ENCODE peak calls at places on chromosomes 11 and 22, in five cellular contexts. Q, S, L, R and M are unnamed samples.

GRCh38 chr11:110828086-110828485 is 115.8 kb upstream of the ARHGAP20 start:
- DNase-seq in Q (no peak), S (no peak), L (no peak), R (no peak), M (no peak)

GRCh38 chr11:79413258-79413657 is 27.6 kb downstream of the TENM4 start:
- DNase-seq in Q (no peak), S (no peak), L (no peak), R (no peak), M (no peak)

GRCh38 chr22:41217553-41218157 is 12.5 kb downstream of the L3MBTL2 start:
- DNase-seq in Q (peak), S (no peak), L (peak), R (no peak), M (peak)

GRCh38 chr11:1858154-1858553 is 5.3 kb downstream of the LSP1 start:
- DNase-seq in Q (no peak), S (no peak), L (no peak), R (no peak), M (no peak)

GRCh38 chr22:24435861-24436351 is 8.5 kb downstream of the ADORA2A start:
- DNase-seq in Q (no peak), S (no peak), L (no peak), R (no peak), M (no peak)

GRCh38 chr11:80155412-80156017 is 714.7 kb upstream of the TENM4 start:
- DNase-seq in Q (no peak), S (no peak), L (peak), R (no peak), M (no peak)

GRCh38 chr11:80414766-80415165 is 973.9 kb upstream of the TENM4 start:
- DNase-seq in Q (no peak), S (no peak), L (peak), R (no peak), M (no peak)

GRCh38 chr22:40334899-40335298 is 11.4 kb upstream of the ADSL start:
- DNase-seq in Q (no peak), S (no peak), L (no peak), R (no peak), M (no peak)

GRCh38 chr11:74282863-74283484 is 28.5 kb downstream of the P4HA3 start:
- DNase-seq in Q (no peak), S (no peak), L (no peak), R (no peak), M (no peak)

GRCh38 chr22:26197427-26197826 is 28.2 kb downstream of the SEZ6L start:
- DNase-seq in Q (no peak), S (no peak), L (no peak), R (no peak), M (no peak)

GRCh38 chr22:42770941-42771647 is 50.4 kb upstream of the A4GALT start:
- DNase-seq in Q (no peak), S (no peak), L (no peak), R (no peak), M (no peak)

GRCh38 chr11:69868871-69869270 is 49.7 kb upstream of the FGF3 start:
- DNase-seq in Q (no peak), S (no peak), L (no peak), R (no peak), M (no peak)

GRCh38 chr22:37088108-37088605 is 21.4 kb downstream of the TMPRSS6 start:
- DNase-seq in Q (no peak), S (peak), L (no peak), R (no peak), M (no peak)

GRCh38 chr11:76903325-76903724 is 42.6 kb downstream of the ACER3 start:
- DNase-seq in Q (no peak), S (peak), L (no peak), R (no peak), M (no peak)

GRCh38 chr11:45289369-45289768 is 3.2 kb upstream of the SYT13 start:
- DNase-seq in Q (no peak), S (no peak), L (no peak), R (no peak), M (no peak)

GRCh38 chr11:75473684-75474083 is 40.7 kb upstream of the KLHL35 start:
- DNase-seq in Q (no peak), S (no peak), L (no peak), R (no peak), M (no peak)

GRCh38 chr11:119863811-119864601 is 135.0 kb upstream of the NECTIN1 start:
- DNase-seq in Q (no peak), S (no peak), L (no peak), R (no peak), M (no peak)

GRCh38 chr11:114179234-114179941 is 116.8 kb upstream of the NNMT start:
- DNase-seq in Q (no peak), S (no peak), L (peak), R (no peak), M (no peak)

GRCh38 chr11:70079691-70080090 is 1.6 kb downstream of the ANO1 start:
- DNase-seq in Q (no peak), S (no peak), L (no peak), R (no peak), M (no peak)

GRCh38 chr11:96155627-96156378 is 187.2 kb downstream of the MAML2 start:
- DNase-seq in Q (no peak), S (peak), L (peak), R (peak), M (no peak)

GRCh38 chr11:118544010-118544646 is 13.1 kb downstream of the TMEM25 start:
- DNase-seq in Q (no peak), S (no peak), L (no peak), R (no peak), M (no peak)

GRCh38 chr22:23116506-23117263 is 25.1 kb downstream of the RSPH14 start:
- DNase-seq in Q (no peak), S (no peak), L (no peak), R (no peak), M (no peak)

GRCh38 chr11:133834399-133835257 is 10.7 kb downstream of the SPATA19 start:
- DNase-seq in Q (peak), S (no peak), L (peak), R (no peak), M (no peak)

GRCh38 chr11:19241260-19242183 is 777 bp upstream of the E2F8 start:
- DNase-seq in Q (peak), S (no peak), L (peak), R (no peak), M (no peak)

GRCh38 chr11:122085264-122085663 is 30.8 kb downstream of the BLID start:
- DNase-seq in Q (no peak), S (no peak), L (peak), R (no peak), M (no peak)

GRCh38 chr22:24996420-24996952 is 44.0 kb downstream of the KIAA1671 start:
- DNase-seq in Q (peak), S (peak), L (peak), R (no peak), M (no peak)

GRCh38 chr11:68354181-68354872 is 41.9 kb downstream of the LRP5 start:
- DNase-seq in Q (no peak), S (peak), L (peak), R (no peak), M (no peak)

GRCh38 chr11:57303280-57303989 is 21.3 kb downstream of the TNKS1BP1 start:
- DNase-seq in Q (no peak), S (no peak), L (no peak), R (no peak), M (no peak)

GRCh38 chr11:94128171-94128745 is 383 bp upstream of the PANX1 start:
- DNase-seq in Q (peak), S (no peak), L (no peak), R (no peak), M (no peak)

GRCh38 chr11:69529001-69529400 is 47.5 kb downstream of the LINC01488 start:
- DNase-seq in Q (no peak), S (no peak), L (no peak), R (no peak), M (no peak)

GRCh38 chr11:28526406-28526751 is 418.2 kb downstream of the METTL15 start:
- DNase-seq in Q (no peak), S (peak), L (no peak), R (no peak), M (no peak)

GRCh38 chr22:24753919-24754318 is 20.6 kb downstream of the PIWIL3 start:
- DNase-seq in Q (no peak), S (no peak), L (peak), R (no peak), M (no peak)

GRCh38 chr11:76654310-76654851 is 16.2 kb downstream of the LRRC32 start:
- DNase-seq in Q (no peak), S (no peak), L (no peak), R (no peak), M (no peak)

GRCh38 chr11:133835258-133836075 is 9.8 kb downstream of the SPATA19 start:
- DNase-seq in Q (peak), S (peak), L (peak), R (peak), M (peak)

GRCh38 chr11:121081320-121081719 is 19.7 kb upstream of the TECTA start:
- DNase-seq in Q (no peak), S (no peak), L (no peak), R (no peak), M (no peak)

GRCh38 chr22:42116848-42117424 is 13.7 kb downstream of the CYP2D6 start:
- DNase-seq in Q (peak), S (no peak), L (peak), R (no peak), M (no peak)

GRCh38 chr22:42560781-42561180 is 7.0 kb downstream of the SERHL2 start:
- DNase-seq in Q (no peak), S (no peak), L (no peak), R (no peak), M (no peak)

GRCh38 chr22:32411388-32411787 is 659 bp downstream of the RTCB start:
- DNase-seq in Q (no peak), S (no peak), L (peak), R (no peak), M (no peak)

GRCh38 chr22:25566812-25567211 is 2.3 kb downstream of the GRK3 start:
- DNase-seq in Q (no peak), S (no peak), L (no peak), R (no peak), M (no peak)

DNA sequence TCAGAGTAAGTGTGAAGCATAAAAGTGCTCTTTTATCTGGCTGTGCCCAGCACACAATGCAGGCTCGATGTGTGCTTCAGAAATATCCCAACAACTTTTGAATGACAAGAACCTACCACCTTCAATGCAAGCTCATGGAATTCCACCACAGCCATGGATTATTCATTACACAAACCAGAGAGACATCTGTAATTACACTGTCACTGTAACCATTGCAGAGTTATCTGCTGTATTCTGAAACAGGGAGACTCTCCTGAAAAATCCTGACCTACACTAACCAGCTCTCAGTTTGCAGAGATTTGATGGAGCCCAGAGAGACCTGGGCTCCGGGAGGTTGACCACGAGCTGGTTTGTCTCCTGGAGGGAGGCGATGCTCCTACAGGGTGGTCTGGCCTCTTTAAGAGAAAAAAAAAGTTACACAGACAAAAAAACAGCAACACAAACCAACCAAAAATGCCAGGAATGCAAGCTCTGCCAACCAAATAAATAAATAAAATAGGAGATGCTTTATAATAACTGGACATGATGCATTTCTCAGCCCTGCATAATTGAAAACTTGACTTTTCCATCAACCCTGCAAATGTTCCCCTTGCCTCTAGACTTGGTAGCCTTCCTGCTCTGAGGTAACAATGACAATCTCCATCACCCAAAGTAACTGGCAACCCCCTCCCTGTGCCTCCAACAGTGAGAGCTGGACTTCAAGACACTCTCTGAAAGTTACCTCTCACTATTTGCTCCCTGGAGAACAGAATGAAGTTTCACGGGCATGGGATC is 69.7 kb downstream of the ETS1 start:
- DNase-seq in Q (no peak), S (no peak), L (no peak), R (no peak), M (no peak)
- H3K9ac ChIP-seq in Q (no peak), S (no peak), L (no peak), R (peak), M (no peak)

GRCh38 chr11:89503422-89503821 is 12.2 kb upstream of the NOX4 start:
- DNase-seq in Q (no peak), S (no peak), L (no peak), R (no peak), M (no peak)

GRCh38 chr11:89498845-89499448 is 7.8 kb upstream of the NOX4 start:
- DNase-seq in Q (no peak), S (peak), L (no peak), R (no peak), M (no peak)

GRCh38 chr11:89508544-89508943 is 17.4 kb upstream of the NOX4 start:
- DNase-seq in Q (no peak), S (no peak), L (no peak), R (no peak), M (no peak)

GRCh38 chr11:89504270-89504669 is 13.1 kb upstream of the NOX4 start:
- DNase-seq in Q (no peak), S (no peak), L (no peak), R (no peak), M (no peak)
- H3K27ac ChIP-seq in Q (no peak), S (no peak), L (no peak), R (no peak), M (no peak)

GRCh38 chr11:17383466-17383865 is 5.0 kb downstream of the KCNJ11 start:
- DNase-seq in Q (no peak), S (no peak), L (no peak), R (no peak), M (no peak)
- TF ChIP-seq POLR2AphosphoS5 in Q (no peak), S (no peak), L (no peak), R (no peak), M (no peak)

DNA sequence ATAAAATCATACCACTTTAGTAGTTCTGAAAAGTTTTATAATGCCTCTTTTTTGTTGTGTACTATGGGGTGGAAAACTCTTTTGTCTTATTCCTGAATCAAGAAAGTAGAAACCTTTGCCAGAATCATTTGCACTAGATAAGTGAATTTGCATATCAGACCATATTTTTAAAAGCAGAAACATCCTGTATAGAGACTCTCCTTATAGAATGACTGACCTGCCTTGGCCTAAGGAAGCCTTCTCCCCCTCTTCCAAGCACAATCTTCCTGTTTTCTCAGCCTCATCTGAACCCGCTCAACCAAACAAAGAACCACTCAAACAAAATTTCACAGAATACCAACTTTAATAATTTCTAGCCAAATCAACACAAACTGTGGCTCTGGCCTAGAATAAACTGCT is 60.3 kb downstream of the SIK3 start:
- DNase-seq in Q (no peak), S (no peak), L (peak), R (no peak), M (no peak)
- H3K9ac ChIP-seq in Q (no peak), S (no peak), L (no peak), R (no peak), M (no peak)

GRCh38 chr11:125263268-125263790 is 98.8 kb downstream of the PKNOX2 start:
- DNase-seq in Q (peak), S (no peak), L (peak), R (no peak), M (no peak)
- H3K27ac ChIP-seq in Q (peak), S (no peak), L (no peak), R (no peak), M (no peak)

GRCh38 chr11:61882879-61883278 is 8.5 kb downstream of the FADS3 start:
- DNase-seq in Q (no peak), S (no peak), L (no peak), R (no peak), M (no peak)

GRCh38 chr11:61885166-61885778 is 6.1 kb downstream of the FADS3 start:
- DNase-seq in Q (peak), S (no peak), L (no peak), R (no peak), M (no peak)

GRCh38 chr11:61883327-61883726 is 8.0 kb downstream of the FADS3 start:
- DNase-seq in Q (no peak), S (no peak), L (no peak), R (no peak), M (no peak)

GRCh38 chr11:61885784-61886580 is 5.4 kb downstream of the FADS3 start:
- DNase-seq in Q (peak), S (no peak), L (no peak), R (no peak), M (no peak)

GRCh38 chr11:61883947-61884346 is 7.4 kb downstream of the FADS3 start:
- DNase-seq in Q (no peak), S (no peak), L (no peak), R (no peak), M (no peak)
- TF ChIP-seq POLR2AphosphoS5 in Q (no peak), S (no peak), L (no peak), R (no peak), M (no peak)

GRCh38 chr11:66881436-66881835 is 24.6 kb downstream of the LRFN4 start:
- DNase-seq in Q (no peak), S (no peak), L (no peak), R (no peak), M (no peak)

GRCh38 chr11:66879583-66879982 is 22.7 kb downstream of the LRFN4 start:
- DNase-seq in Q (no peak), S (no peak), L (no peak), R (no peak), M (no peak)

GRCh38 chr11:66877585-66877984 is 20.7 kb downstream of the LRFN4 start:
- DNase-seq in Q (no peak), S (no peak), L (no peak), R (no peak), M (no peak)

GRCh38 chr11:66880484-66881211 is 23.8 kb downstream of the LRFN4 start:
- DNase-seq in Q (no peak), S (no peak), L (no peak), R (no peak), M (no peak)

DNA sequence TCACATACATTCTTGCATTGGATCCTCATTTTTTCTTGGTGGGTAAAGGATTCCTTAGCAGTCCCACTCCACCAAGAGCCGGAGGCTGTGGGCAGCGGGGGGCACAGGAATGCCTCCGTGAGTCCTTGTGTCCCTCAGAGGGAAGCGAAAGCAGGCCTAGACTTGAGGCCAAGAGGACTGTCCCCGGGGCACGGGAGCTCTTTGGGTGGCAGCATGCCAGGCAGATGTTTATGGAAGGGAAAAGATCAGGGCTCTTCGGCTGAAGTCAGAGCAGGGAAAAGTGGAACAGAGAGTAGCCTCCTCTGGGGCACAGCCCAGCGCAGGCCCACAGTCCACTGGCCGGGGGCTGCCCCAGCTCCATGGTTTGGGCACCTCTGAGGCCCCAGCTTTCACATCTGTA is 21.7 kb downstream of the LRFN4 start:
- DNase-seq in Q (no peak), S (no peak), L (no peak), R (no peak), M (no peak)
- H3K9ac ChIP-seq in Q (no peak), S (no peak), L (no peak), R (no peak), M (no peak)

GRCh38 chr11:117220999-117221774 is 10.7 kb downstream of the PCSK7 start:
- DNase-seq in Q (no peak), S (no peak), L (no peak), R (no peak), M (no peak)
- H3K27ac ChIP-seq in Q (no peak), S (peak), L (no peak), R (no peak), M (no peak)

GRCh38 chr22:45441158-45441557 is 27.7 kb downstream of the RIBC2 start:
- DNase-seq in Q (no peak), S (peak), L (peak), R (no peak), M (no peak)
- TF ChIP-seq POLR2AphosphoS5 in Q (no peak), S (no peak), L (no peak), R (no peak), M (no peak)

DNA sequence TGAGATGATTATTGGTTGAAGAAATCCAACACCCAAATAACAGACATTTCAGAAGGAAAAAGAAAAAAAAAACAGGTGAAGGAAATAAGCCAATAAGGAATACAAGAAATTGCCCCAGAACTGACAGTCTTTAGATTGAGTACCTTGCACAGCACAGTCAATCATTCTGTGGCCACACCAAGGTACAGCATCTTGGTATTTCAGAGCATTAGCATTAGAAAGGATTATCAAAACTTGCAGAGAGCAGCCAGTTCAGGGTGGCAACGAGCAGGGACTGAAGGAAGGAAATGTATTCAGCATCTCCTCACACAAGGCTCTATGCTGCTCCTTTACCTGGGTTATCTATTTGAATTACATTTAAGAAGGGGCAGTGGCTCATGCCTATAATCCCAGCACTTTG is 2.1 kb downstream of the ADA2 start:
- DNase-seq in Q (no peak), S (no peak), L (no peak), R (no peak), M (no peak)
- H3K9ac ChIP-seq in Q (no peak), S (no peak), L (no peak), R (peak), M (no peak)